ENCODE peak calls at places on chromosomes 7 and 10, in ten cellular contexts. G is upper lobe of right lung; B is Peyer's patch; V is naive thymus-derived CD8-positive, alpha-beta T cell; Z is SK-N-SH; W is NCI-H2081; Q is stimulated activated CD4-positive, alpha-beta T cell treated with anti-CD3 and anti-CD28 coated beads, Interleukin-2, amount 100 ng/mL, for 48 hours; U is NCI-H1092 treated with DMSO at 0.1 percent for 48 hours; X is activated CD4-positive, alpha-beta T cell treated with anti-CD3 and anti-CD28 coated beads for 24 hours; Y is HT1080. S is an unnamed sample.

GRCh38 chr10:132306951-132307751 is 599 bp downstream of the STK32C start:
- DNase-seq in G (peak; percentile 88), B (peak; percentile 63), V (peak; percentile 35), Z (peak; percentile 83), W (peak; percentile 65), Q (no peak), U (peak; percentile 60), X (no peak), Y (no peak), S (peak; percentile 92)

GRCh38 chr10:7337431-7338171 is 73.2 kb downstream of the SFMBT2 start:
- DNase-seq in G (no peak), B (no peak), V (no peak), Z (no peak), W (no peak), Q (no peak), U (no peak), X (no peak), Y (no peak), S (no peak)

GRCh38 chr7:50531928-50532327 is 33.3 kb downstream of the DDC start:
- DNase-seq in G (no peak), B (no peak), V (no peak), Z (peak; percentile 74), W (peak; percentile 98), Q (no peak), U (peak; percentile 99), X (no peak), Y (peak; percentile 37), S (no peak)

GRCh38 chr7:92904292-92905131 is 68.1 kb upstream of the CDK6 start:
- DNase-seq in G (no peak), B (no peak), V (no peak), Z (peak; percentile 27), W (no peak), Q (peak; percentile 76), U (no peak), X (peak; percentile 63), Y (peak; percentile 99), S (peak; percentile 75)

GRCh38 chr10:115936926-115937755 is 335.9 kb downstream of the GFRA1 start:
- DNase-seq in G (no peak), B (no peak), V (no peak), Z (no peak), W (no peak), Q (no peak), U (no peak), X (no peak), Y (peak; percentile 61), S (no peak)

GRCh38 chr7:139153832-139154231 is 44.3 kb upstream of the ZC3HAV1 start:
- DNase-seq in G (no peak), B (no peak), V (no peak), Z (no peak), W (no peak), Q (no peak), U (no peak), X (no peak), Y (peak; percentile 64), S (no peak)

GRCh38 chr7:16493266-16493665 is 27.7 kb upstream of the SOSTDC1 start:
- DNase-seq in G (no peak), B (no peak), V (no peak), Z (no peak), W (no peak), Q (no peak), U (no peak), X (no peak), Y (no peak), S (no peak)

GRCh38 chr7:134943785-134944400 is 42.4 kb upstream of the AGBL3 start:
- DNase-seq in G (no peak), B (no peak), V (no peak), Z (peak; percentile 74), W (peak; percentile 29), Q (no peak), U (peak; percentile 33), X (no peak), Y (peak; percentile 28), S (no peak)

GRCh38 chr7:151110941-151111645 is 24.8 kb downstream of the AGAP3 start:
- DNase-seq in G (peak; percentile 85), B (peak; percentile 83), V (peak; percentile 58), Z (peak; percentile 96), W (peak; percentile 70), Q (peak; percentile 75), U (peak; percentile 58), X (peak; percentile 61), Y (peak; percentile 66), S (peak; percentile 92)

GRCh38 chr10:7090529-7090928 is 320.3 kb downstream of the SFMBT2 start:
- DNase-seq in G (no peak), B (no peak), V (no peak), Z (no peak), W (no peak), Q (no peak), U (no peak), X (no peak), Y (no peak), S (no peak)

GRCh38 chr10:7520496-7521485 is 110.0 kb upstream of the SFMBT2 start:
- DNase-seq in G (no peak), B (no peak), V (no peak), Z (no peak), W (peak; percentile 54), Q (no peak), U (peak; percentile 8), X (no peak), Y (no peak), S (no peak)

GRCh38 chr7:22563115-22563514 is 63.1 kb upstream of the STEAP1B start:
- DNase-seq in G (no peak), B (no peak), V (no peak), Z (no peak), W (peak; percentile 57), Q (no peak), U (peak; percentile 46), X (no peak), Y (no peak), S (no peak)

GRCh38 chr7:123425246-123425645 is 109.1 kb downstream of the IQUB start:
- DNase-seq in G (no peak), B (no peak), V (no peak), Z (no peak), W (no peak), Q (no peak), U (no peak), X (no peak), Y (no peak), S (no peak)

GRCh38 chr10:111107023-111107422 is 30.2 kb downstream of the ADRA2A start:
- DNase-seq in G (peak; percentile 15), B (no peak), V (no peak), Z (no peak), W (no peak), Q (no peak), U (no peak), X (no peak), Y (peak; percentile 3), S (no peak)